ENCODE peak calls at places on chromosomes 5 and 9, in four cellular contexts. X, G, L and O are unnamed samples. For H3K9me3, the result is how much of the 10 kb centered on the place peaks cover.

GRCh38 chr5:61575103-61575502 is 243.0 kb downstream of the ZSWIM6 start:
- DNase-seq in L (no peak), G (no peak), X (no peak), O (no peak)

GRCh38 chr5:175410926-175411325 is 33.1 kb downstream of the DRD1 start:
- DNase-seq in L (no peak), X (no peak), G (no peak), O (no peak)

GRCh38 chr5:2696156-2696807 is 55.2 kb downstream of the IRX2 start:
- DNase-seq in L (no peak), X (no peak), G (no peak), O (peak)

GRCh38 chr5:54909911-54910870 is 75.2 kb downstream of the ESM1 start:
- DNase-seq in X (no peak), G (no peak), L (no peak), O (no peak)

GRCh38 chr5:179192891-179193470 is 132.8 kb downstream of the ZNF354C start:
- DNase-seq in G (no peak), L (no peak), X (no peak), O (no peak)

GRCh38 chr9:132268725-132269352 is 85.9 kb downstream of the SETX start:
- DNase-seq in G (peak), X (peak), L (peak), O (no peak)

GRCh38 chr5:102865510-102866314 is 110.6 kb downstream of the PAM start:
- DNase-seq in G (peak), L (peak), X (peak), O (peak)

GRCh38 chr5:88116396-88116795 is 152.2 kb downstream of the TMEM161B start:
- DNase-seq in G (no peak), L (no peak), X (no peak), O (no peak)

GRCh38 chr9:118170032-118170955 is 466.1 kb downstream of the TLR4 start:
- DNase-seq in L (no peak), G (peak), X (peak), O (no peak)

GRCh38 chr5:160173-160510 is 31.2 kb upstream of the LRRC14B start:
- DNase-seq in L (no peak), G (no peak), X (no peak), O (peak)

GRCh38 chr5:139395844-139396640 is 1.1 kb upstream of the PROB1 start:
- DNase-seq in L (no peak), G (peak), X (no peak), O (no peak)

GRCh38 chr5:138230261-138230660 is 17.1 kb upstream of the CDC23 start:
- DNase-seq in X (no peak), G (peak), L (no peak), O (no peak)

GRCh38 chr5:157080291-157080690 is 21.4 kb upstream of the HAVCR1 start:
- DNase-seq in G (no peak), X (no peak), L (no peak), O (no peak)

GRCh38 chr5:33441241-33441844 is 578 bp downstream of the TARS1 start:
- DNase-seq in X (peak), L (no peak), G (peak), O (no peak)

GRCh38 chr9:6545017-6545691 is 100.4 kb downstream of the GLDC start:
- DNase-seq in L (no peak), X (no peak), G (no peak), O (no peak)

GRCh38 chr9:97628668-97629067 is 4.5 kb downstream of the TSTD2 start:
- DNase-seq in G (no peak), L (no peak), X (no peak), O (no peak)

GRCh38 chr9:33239922-33240321 is at the start of gene SPINK4:
- DNase-seq in L (no peak), X (no peak), G (peak), O (no peak)

GRCh38 chr5:139475865-139476651 is 5.3 kb downstream of the SMIM33 start:
- DNase-seq in L (no peak), X (no peak), G (no peak), O (no peak)

GRCh38 chr5:134458234-134458633 is 46.6 kb upstream of the CDKN2AIPNL start:
- DNase-seq in L (no peak), G (no peak), X (peak), O (no peak)

GRCh38 chr9:136848393-136849037 is 694 bp upstream of the PHPT1 start:
- DNase-seq in X (no peak), L (no peak), G (no peak), O (peak)

GRCh38 chr9:14277202-14277601 is 36.7 kb downstream of the NFIB start:
- DNase-seq in X (peak), G (no peak), L (no peak), O (no peak)

GRCh38 chr9:86353591-86354047 is 591 bp downstream of the TUT7 start:
- DNase-seq in G (no peak), L (no peak), X (peak), O (peak)

GRCh38 chr5:167893271-167893670 is 398.2 kb upstream of the WWC1 start:
- DNase-seq in G (no peak), X (no peak), L (no peak), O (no peak)

GRCh38 chr5:4258170-4258569 is 662.5 kb downstream of the IRX1 start:
- DNase-seq in X (no peak), L (no peak), G (no peak), O (no peak)
- H3K9me3 ChIP-seq in X (under half), L (under half), G (under half), O (under half)

GRCh38 chr5:6712136-6712581 is 1.1 kb upstream of the TENT4A start:
- DNase-seq in L (no peak), X (peak), G (peak), O (peak)
- TF ChIP-seq POLR2A in L (no peak), X (peak), G (peak), O (no peak)

GRCh38 chr5:79886940-79887339 is 104.1 kb downstream of the MTX3 start:
- DNase-seq in L (no peak), G (no peak), X (no peak), O (no peak)

GRCh38 chr5:79890119-79890870 is 100.8 kb downstream of the MTX3 start:
- DNase-seq in X (no peak), L (no peak), G (no peak), O (no peak)

GRCh38 chr5:79890871-79891249 is 100.2 kb downstream of the MTX3 start:
- DNase-seq in L (no peak), G (no peak), X (no peak), O (no peak)

GRCh38 chr5:79888643-79889042 is 102.4 kb downstream of the MTX3 start:
- DNase-seq in X (no peak), G (no peak), L (no peak), O (no peak)

DNA sequence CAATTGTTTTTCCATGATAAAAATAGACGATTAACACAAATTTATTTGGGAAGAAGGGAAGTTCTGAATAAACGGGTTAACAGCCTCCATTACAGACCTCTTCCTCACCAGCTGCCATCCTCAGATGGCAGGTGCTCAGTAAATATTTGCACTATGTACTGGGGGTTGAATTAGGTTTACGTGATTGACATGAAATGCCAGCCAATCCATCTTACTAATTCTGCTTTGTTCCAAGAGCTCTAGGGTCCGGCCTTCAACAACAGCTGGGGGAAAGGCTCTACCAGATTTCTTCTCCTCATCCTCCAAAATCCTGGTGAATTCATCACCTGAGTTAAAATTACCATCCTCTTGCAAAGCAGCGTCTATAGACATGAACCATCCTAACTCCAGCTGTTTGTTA is 104.6 kb downstream of the MTX3 start:
- DNase-seq in G (no peak), L (no peak), X (no peak), O (no peak)
- H3K9me3 ChIP-seq in G (under half), L (under half), X (under half), O (under half)

GRCh38 chr9:89375181-89375760 is 57.0 kb downstream of the SECISBP2 start:
- DNase-seq in G (no peak), X (no peak), L (no peak), O (no peak)
- TF ChIP-seq POLR2A in G (no peak), X (no peak), L (no peak), O (no peak)

DNA sequence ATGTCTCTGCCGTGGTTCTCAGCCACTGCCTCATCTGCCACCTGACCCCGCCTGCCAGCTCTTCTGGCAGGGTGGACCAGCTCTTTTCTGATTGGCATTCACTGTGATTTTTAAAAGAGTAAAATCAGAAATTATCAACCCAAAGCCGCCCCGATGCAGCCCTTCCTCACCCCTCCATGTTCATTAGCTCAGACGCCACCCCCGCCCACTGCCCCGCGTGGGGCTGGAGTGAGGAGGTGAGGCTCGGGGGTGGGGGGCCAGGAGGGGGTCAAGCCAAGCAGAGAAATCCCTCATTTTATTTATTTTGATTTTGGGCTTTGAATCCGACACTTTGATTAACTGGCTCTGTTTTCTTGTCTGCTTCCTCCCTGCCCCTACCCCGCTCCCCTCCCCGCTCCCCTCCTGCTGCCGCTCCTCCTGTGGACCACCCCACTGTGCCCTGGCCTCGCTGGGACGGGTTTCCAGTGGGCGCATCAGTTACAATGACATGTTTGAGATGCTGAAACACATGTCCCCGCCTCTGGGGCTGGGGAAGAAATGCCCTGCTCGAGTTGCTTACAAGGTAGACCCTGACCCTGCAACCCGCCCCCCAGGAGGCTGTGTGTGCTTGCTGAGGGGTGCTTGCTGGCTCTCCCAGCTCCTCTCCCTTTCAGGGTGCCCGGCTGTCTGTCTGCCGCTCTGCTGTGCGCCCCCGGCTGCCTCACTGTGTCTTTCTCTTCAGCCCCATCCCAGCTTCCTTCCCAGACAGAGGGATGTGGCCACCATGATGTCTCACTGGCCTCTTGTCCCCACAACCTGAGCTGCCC is 224.9 kb downstream of the CACNA1B start:
- DNase-seq in L (no peak), G (no peak), X (peak), O (peak)
- H3K9me3 ChIP-seq in L (under half), G (under half), X (under half), O (under half)

GRCh38 chr9:129005336-129005997 is 22.7 kb downstream of the SH3GLB2 start:
- DNase-seq in X (no peak), L (no peak), G (peak), O (no peak)
- TF ChIP-seq POLR2A in X (no peak), L (no peak), G (no peak), O (no peak)

GRCh38 chr5:38670066-38670465 is 113.6 kb upstream of the LIFR start:
- DNase-seq in G (no peak), L (no peak), X (no peak), O (no peak)
- H3K9me3 ChIP-seq in G (under half), L (under half), X (under half), O (under half)

GRCh38 chr5:96066386-96066719 is 104.7 kb upstream of the ELL2 start:
- DNase-seq in X (no peak), G (no peak), L (no peak), O (no peak)

GRCh38 chr5:96067251-96067650 is 105.6 kb upstream of the ELL2 start:
- DNase-seq in G (no peak), X (no peak), L (no peak), O (no peak)

GRCh38 chr5:96065577-96066385 is 104.1 kb upstream of the ELL2 start:
- DNase-seq in G (no peak), X (no peak), L (no peak), O (no peak)

GRCh38 chr5:96070625-96071246 is 109.1 kb upstream of the ELL2 start:
- DNase-seq in X (no peak), G (no peak), L (no peak), O (no peak)

GRCh38 chr5:96067902-96068614 is 106.4 kb upstream of the ELL2 start:
- DNase-seq in L (no peak), G (no peak), X (peak), O (no peak)
- TF ChIP-seq POLR2A in L (no peak), G (no peak), X (no peak), O (no peak)

GRCh38 chr5:141330299-141331080 is at the start of gene PCDHGA1:
- DNase-seq in X (no peak), L (no peak), G (no peak), O (no peak)
- H3K9me3 ChIP-seq in X (under half), L (under half), G (under half), O (half or more)